ENCODE peak calls at places on chromosomes 5 and 9, in four cellular contexts. D, N, K and J are unnamed samples.

GRCh38 chr9:36900136-36900855 is 133.8 kb downstream of the PAX5 start:
- DNase-seq in D (peak), N (no peak), K (no peak), J (no peak)

GRCh38 chr5:68502531-68502930 is 287.0 kb downstream of the PIK3R1 start:
- DNase-seq in D (no peak), N (no peak), K (no peak), J (no peak)

GRCh38 chr5:95238560-95239325 is 46.2 kb downstream of the MCTP1 start:
- DNase-seq in D (no peak), N (peak), K (no peak), J (no peak)

GRCh38 chr9:99488109-99489042 is 266.3 kb downstream of the SEC61B start:
- DNase-seq in D (no peak), N (no peak), K (no peak), J (no peak)

GRCh38 chr5:96781031-96781733 is 26.6 kb downstream of the ERAP1 start:
- DNase-seq in D (no peak), N (peak), K (peak), J (no peak)

GRCh38 chr5:180643191-180643851 is 6.1 kb downstream of the FLT4 start:
- DNase-seq in D (peak), N (no peak), K (no peak), J (no peak)

GRCh38 chr9:98191615-98192502 is 578 bp downstream of the CORO2A start:
- DNase-seq in D (peak), N (no peak), K (no peak), J (no peak)

GRCh38 chr9:38036359-38037084 is 32.5 kb downstream of the SHB start:
- DNase-seq in D (no peak), N (peak), K (no peak), J (no peak)

GRCh38 chr5:43556857-43557593 is at the start of gene PAIP1:
- DNase-seq in D (peak), N (peak), K (no peak), J (peak)

GRCh38 chr5:1218351-1219080 is 6.7 kb upstream of the SLC6A18 start:
- DNase-seq in D (peak), N (no peak), K (no peak), J (no peak)

GRCh38 chr9:89405832-89406231 is 87.5 kb downstream of the SECISBP2 start:
- DNase-seq in D (peak), N (no peak), K (no peak), J (no peak)

GRCh38 chr5:76657683-76658311 is 34.6 kb upstream of the F2RL2 start:
- DNase-seq in D (no peak), N (peak), K (no peak), J (no peak)

GRCh38 chr9:135536166-135536565 is 9.8 kb upstream of the OBP2A start:
- DNase-seq in D (no peak), N (peak), K (no peak), J (no peak)

GRCh38 chr9:121498150-121498486 is 1.5 kb downstream of the GGTA1 start:
- DNase-seq in D (no peak), N (peak), K (no peak), J (peak)

GRCh38 chr9:121499177-121499426 is 542 bp downstream of the GGTA1 start:
- DNase-seq in D (no peak), N (no peak), K (no peak), J (no peak)

GRCh38 chr9:121499427-121500164 is at the start of gene GGTA1:
- DNase-seq in D (peak), N (peak), K (no peak), J (no peak)

GRCh38 chr9:121500165-121500478 is 478 bp upstream of the GGTA1 start:
- DNase-seq in D (no peak), N (no peak), K (no peak), J (no peak)

DNA sequence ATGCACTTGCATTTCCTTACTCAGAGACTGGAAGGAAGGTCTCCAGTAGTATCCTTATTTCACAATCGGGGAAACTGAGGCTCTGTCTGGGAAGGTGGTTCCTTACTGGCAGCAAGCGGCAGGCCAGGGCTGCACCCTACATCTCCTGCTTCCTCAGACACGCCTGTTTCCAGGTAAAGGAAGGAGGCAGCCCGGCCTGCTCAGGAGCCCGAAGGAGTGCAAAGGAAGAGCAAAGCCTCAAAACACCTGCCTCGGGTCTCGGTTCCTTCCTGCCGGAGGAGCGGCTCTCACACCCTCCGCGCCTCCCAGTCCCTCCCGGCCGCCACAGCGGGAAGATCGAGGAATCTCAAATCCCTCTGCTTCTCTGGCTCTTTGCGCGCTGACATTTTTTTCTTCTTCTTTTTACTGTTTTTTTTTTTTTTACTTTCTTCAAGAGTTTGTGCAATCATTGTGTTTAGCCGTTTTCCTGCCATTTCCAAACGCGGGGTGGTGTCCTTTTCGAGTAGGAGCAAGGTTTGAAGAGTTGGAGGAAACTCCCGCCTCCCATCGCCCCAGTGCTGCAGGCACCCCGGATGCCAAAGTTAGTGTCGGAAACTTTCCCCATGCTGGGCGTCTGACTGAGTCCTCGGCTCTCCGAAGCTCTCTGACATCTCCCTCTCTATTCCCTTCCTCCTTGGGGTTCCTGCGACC is 1.0 kb downstream of the GGTA1 start:
- DNase-seq in D (peak), N (peak), K (no peak), J (peak)
- TF ChIP-seq CTCF in D (no peak), N (no peak), K (no peak), J (no peak)

GRCh38 chr5:131877873-131878272 is 67.6 kb downstream of the MEIKIN start:
- DNase-seq in D (no peak), N (no peak), K (no peak), J (no peak)
- TF ChIP-seq CTCF in D (no peak), N (no peak), K (no peak), J (no peak)

GRCh38 chr5:89260254-89260653 is 377.3 kb upstream of the MEF2C start:
- DNase-seq in D (no peak), N (peak), K (no peak), J (no peak)

GRCh38 chr5:89265511-89266169 is 382.7 kb upstream of the MEF2C start:
- DNase-seq in D (no peak), N (peak), K (no peak), J (no peak)

GRCh38 chr5:89262030-89262429 is 379.0 kb upstream of the MEF2C start:
- DNase-seq in D (no peak), N (no peak), K (no peak), J (no peak)

GRCh38 chr5:89267764-89268163 is 384.8 kb upstream of the MEF2C start:
- DNase-seq in D (no peak), N (no peak), K (no peak), J (no peak)

GRCh38 chr5:89263846-89264245 is 380.9 kb upstream of the MEF2C start:
- DNase-seq in D (no peak), N (no peak), K (no peak), J (no peak)
- TF ChIP-seq CTCF in D (no peak), N (no peak), K (no peak), J (no peak)

DNA sequence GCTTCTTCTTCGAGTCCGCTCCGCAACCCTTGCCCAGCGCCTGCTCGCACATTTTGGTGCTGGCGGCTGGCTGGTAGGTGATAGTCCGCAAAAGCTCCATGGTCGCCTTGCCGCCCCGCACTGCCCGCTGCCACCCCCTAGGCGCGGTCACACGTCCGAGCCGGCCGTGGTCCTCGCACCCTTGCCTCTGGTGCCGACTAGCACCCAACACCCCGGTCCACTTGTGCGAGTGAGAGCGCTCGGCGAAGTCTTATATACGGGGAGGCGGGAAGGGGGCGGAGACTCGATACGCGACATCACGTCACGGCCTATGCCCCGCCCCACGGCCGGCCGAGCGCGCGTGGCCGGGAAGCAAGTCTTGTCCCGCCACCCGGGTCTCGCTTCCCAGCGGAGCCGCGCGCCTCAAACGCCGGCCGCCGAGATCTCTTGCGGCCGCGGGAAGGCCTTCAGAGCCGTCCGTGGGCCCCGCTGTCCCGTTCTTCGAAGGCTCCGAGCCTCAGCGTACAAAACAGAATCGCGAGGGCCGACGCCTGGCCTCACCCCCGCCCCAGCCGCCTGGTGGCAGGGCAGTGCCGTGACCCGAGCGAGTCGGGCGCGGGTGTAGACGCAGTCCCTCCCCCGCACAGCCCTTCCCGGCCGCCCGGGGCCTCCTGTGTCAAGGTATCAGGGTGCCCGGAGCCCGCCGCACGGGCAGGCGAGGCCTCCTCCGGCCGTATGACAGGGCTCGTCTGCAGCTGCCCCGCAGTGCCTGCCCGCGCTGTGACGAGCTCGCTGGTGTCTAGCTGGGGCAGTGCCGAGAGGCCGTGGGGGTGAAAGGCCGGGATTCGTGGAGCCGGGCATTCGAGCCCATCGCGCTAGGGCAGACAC is at the start of gene PLK2:
- DNase-seq in D (peak), N (peak), K (peak), J (peak)
- TF ChIP-seq CTCF in D (peak), N (peak), K (peak), J (peak)

GRCh38 chr9:90898229-90898628 is 96.6 kb downstream of the SYK start:
- DNase-seq in D (no peak), N (peak), K (no peak), J (no peak)
- TF ChIP-seq CTCF in D (no peak), N (peak), K (peak), J (peak)

GRCh38 chr9:68705636-68706578 is 867 bp downstream of the PIP5K1B start:
- DNase-seq in D (peak), N (peak), K (no peak), J (no peak)
- TF ChIP-seq CTCF in D (no peak), N (no peak), K (no peak), J (no peak)

GRCh38 chr5:154397652-154398406 is 48.0 kb upstream of the SAP30L start:
- DNase-seq in D (no peak), N (no peak), K (no peak), J (no peak)
- TF ChIP-seq CTCF in D (no peak), N (no peak), K (no peak), J (no peak)

GRCh38 chr5:50301756-50302155 is 139.3 kb downstream of the EMB start:
- DNase-seq in D (no peak), N (no peak), K (no peak), J (no peak)

GRCh38 chr5:50300878-50301277 is 140.2 kb downstream of the EMB start:
- DNase-seq in D (no peak), N (no peak), K (no peak), J (no peak)

GRCh38 chr5:50302815-50303490 is 138.1 kb downstream of the EMB start:
- DNase-seq in D (no peak), N (peak), K (no peak), J (no peak)

GRCh38 chr5:50299896-50300295 is 141.2 kb downstream of the EMB start:
- DNase-seq in D (no peak), N (no peak), K (no peak), J (no peak)
- TF ChIP-seq CTCF in D (no peak), N (no peak), K (no peak), J (no peak)

GRCh38 chr9:95043826-95044225 is 273.7 kb downstream of the FANCC start:
- DNase-seq in D (no peak), N (no peak), K (no peak), J (no peak)

GRCh38 chr9:95048225-95049087 is 269.1 kb downstream of the FANCC start:
- DNase-seq in D (peak), N (peak), K (no peak), J (no peak)

GRCh38 chr9:95047452-95048224 is 269.9 kb downstream of the FANCC start:
- DNase-seq in D (no peak), N (no peak), K (no peak), J (no peak)

GRCh38 chr9:95045751-95046150 is 271.8 kb downstream of the FANCC start:
- DNase-seq in D (no peak), N (no peak), K (no peak), J (no peak)

DNA sequence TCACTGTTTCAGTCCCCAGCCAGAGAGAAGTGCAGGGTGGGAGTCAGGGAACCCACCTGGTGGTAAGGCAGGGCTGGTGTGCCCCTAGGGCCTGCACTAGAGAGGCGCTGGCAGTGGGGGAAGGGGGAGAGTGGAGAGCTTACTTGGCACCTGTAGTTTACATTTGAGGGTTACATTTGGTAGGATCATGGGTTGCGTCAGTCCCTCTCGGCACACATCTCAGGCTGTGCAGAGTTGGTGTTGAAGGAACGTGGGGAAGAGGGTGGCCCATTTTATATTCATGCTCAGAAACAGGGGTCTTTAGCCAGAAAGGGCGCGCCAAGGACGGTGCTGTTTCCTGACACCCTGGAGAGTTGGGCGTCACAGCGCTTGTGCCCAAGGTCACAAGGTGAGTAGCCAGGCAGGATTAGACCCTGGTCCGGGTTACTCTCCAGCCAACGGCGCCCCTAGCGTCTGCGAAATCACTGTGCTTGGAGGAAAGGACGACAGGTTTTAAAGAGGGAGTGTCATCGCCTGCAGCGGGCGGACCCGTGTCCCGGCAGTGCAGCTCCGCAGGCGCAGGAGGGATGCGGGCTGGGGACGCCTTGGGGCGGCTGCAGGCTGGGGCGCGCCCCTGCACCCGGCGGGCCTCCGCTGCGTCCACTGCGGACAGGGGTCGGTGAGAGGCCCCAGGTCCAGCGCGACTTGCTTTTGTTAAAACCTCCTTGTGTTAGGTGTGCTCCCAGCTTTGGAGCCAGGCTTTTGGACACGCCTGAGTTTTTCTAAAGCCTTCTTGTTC is 272.6 kb downstream of the FANCC start:
- DNase-seq in D (peak), N (no peak), K (no peak), J (no peak)
- TF ChIP-seq CTCF in D (no peak), N (no peak), K (peak), J (peak)

GRCh38 chr9:108854094-108854493 is 1.7 kb downstream of the ACTL7B start:
- DNase-seq in D (no peak), N (no peak), K (no peak), J (no peak)

GRCh38 chr9:108854641-108855528 is 901 bp downstream of the ACTL7B start:
- DNase-seq in D (no peak), N (no peak), K (no peak), J (no peak)

GRCh38 chr9:108855529-108855886 is 278 bp downstream of the ACTL7B start:
- DNase-seq in D (peak), N (no peak), K (no peak), J (no peak)

GRCh38 chr9:108859459-108860114 is 2.5 kb upstream of the ACTL7A start:
- DNase-seq in D (no peak), N (no peak), K (no peak), J (no peak)

DNA sequence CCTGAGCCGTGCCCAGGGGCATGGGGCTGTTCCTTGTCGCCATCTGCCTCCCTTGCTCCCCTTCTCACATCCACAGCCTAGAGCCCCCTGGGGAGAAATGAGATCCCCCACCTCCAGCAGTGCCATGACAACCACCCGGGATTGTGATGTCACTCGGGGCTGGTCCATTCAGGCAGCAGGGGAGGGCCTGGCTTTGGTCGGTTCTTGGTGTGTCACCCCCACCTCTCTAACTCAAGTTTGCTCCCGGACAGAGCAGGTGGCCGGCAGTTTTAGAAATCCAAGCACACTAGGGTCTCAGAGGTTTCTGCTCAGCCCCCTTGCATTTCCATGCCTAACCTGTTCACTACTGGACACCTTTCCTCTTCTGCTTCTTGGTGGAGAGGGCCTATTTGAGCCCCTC is at the start of gene ACTL7B:
- DNase-seq in D (no peak), N (no peak), K (no peak), J (no peak)
- TF ChIP-seq CTCF in D (no peak), N (no peak), K (no peak), J (no peak)